ENCODE peak calls at places on chromosomes 16 and 17, in nine cellular contexts. One of them, this sample, is unnamed.
A peak's percentile ranks its signal among the peaks of the same experiment; 100 is the strongest.

GRCh38 chr17:18224428-18225120 is 861 bp upstream of the LLGL1 start:
- DNase-seq in tibial nerve: no peak
- DNase-seq in small intestine: no peak
- DNase-seq in IMR-90: peak; percentile 29
- DNase-seq in H9: peak; percentile 98
- DNase-seq in lung: no peak
- DNase-seq in iPS DF 6.9: peak; percentile 91
- DNase-seq in endodermal cell: peak; percentile 98
- DNase-seq in mesenchymal stem cell: peak; percentile 50
- DNase-seq in this sample: peak; percentile 48

GRCh38 chr17:17728550-17729251 is 47.4 kb downstream of the RAI1 start:
- DNase-seq in endodermal cell: no peak
- DNase-seq in small intestine: peak; percentile 68
- DNase-seq in mesenchymal stem cell: no peak
- DNase-seq in iPS DF 6.9: no peak
- DNase-seq in lung: no peak
- DNase-seq in tibial nerve: no peak
- DNase-seq in IMR-90: no peak
- DNase-seq in H9: no peak
- DNase-seq in this sample: no peak

GRCh38 chr17:42289863-42290165 is 1.5 kb downstream of the STAT5A start:
- DNase-seq in endodermal cell: no peak
- DNase-seq in H9: no peak
- DNase-seq in IMR-90: no peak
- DNase-seq in iPS DF 6.9: no peak
- DNase-seq in tibial nerve: no peak
- DNase-seq in lung: no peak
- DNase-seq in mesenchymal stem cell: no peak
- DNase-seq in small intestine: no peak
- DNase-seq in this sample: no peak

GRCh38 chr17:41635121-41636097 is 11.0 kb upstream of the KRT17 start:
- DNase-seq in H9: no peak
- DNase-seq in tibial nerve: peak; percentile 38
- DNase-seq in mesenchymal stem cell: no peak
- DNase-seq in IMR-90: no peak
- DNase-seq in small intestine: peak; percentile 78
- DNase-seq in iPS DF 6.9: no peak
- DNase-seq in lung: no peak
- DNase-seq in endodermal cell: peak; percentile 78
- DNase-seq in this sample: peak; percentile 48

GRCh38 chr17:44222112-44222869 is 2.8 kb upstream of the UBTF start:
- DNase-seq in tibial nerve: peak; percentile 79
- DNase-seq in iPS DF 6.9: no peak
- DNase-seq in mesenchymal stem cell: peak; percentile 88
- DNase-seq in lung: peak; percentile 78
- DNase-seq in H9: peak; percentile 88
- DNase-seq in endodermal cell: peak; percentile 93
- DNase-seq in small intestine: peak; percentile 66
- DNase-seq in IMR-90: peak; percentile 66
- DNase-seq in this sample: peak; percentile 81

GRCh38 chr17:53740312-53740711 is 82.4 kb upstream of the KIF2B start:
- DNase-seq in tibial nerve: no peak
- DNase-seq in IMR-90: no peak
- DNase-seq in lung: no peak
- DNase-seq in endodermal cell: no peak
- DNase-seq in small intestine: no peak
- DNase-seq in iPS DF 6.9: no peak
- DNase-seq in mesenchymal stem cell: no peak
- DNase-seq in H9: no peak
- DNase-seq in this sample: no peak

GRCh38 chr17:14198575-14198974 is 38.1 kb downstream of the CDRT15 start:
- DNase-seq in endodermal cell: no peak
- DNase-seq in H9: no peak
- DNase-seq in mesenchymal stem cell: no peak
- DNase-seq in lung: no peak
- DNase-seq in tibial nerve: no peak
- DNase-seq in iPS DF 6.9: no peak
- DNase-seq in small intestine: no peak
- DNase-seq in IMR-90: no peak
- DNase-seq in this sample: no peak

GRCh38 chr16:20938426-20938825 is 37.9 kb downstream of the LYRM1 start:
- DNase-seq in lung: no peak
- DNase-seq in H9: no peak
- DNase-seq in mesenchymal stem cell: no peak
- DNase-seq in IMR-90: peak; percentile 56
- DNase-seq in endodermal cell: no peak
- DNase-seq in tibial nerve: no peak
- DNase-seq in small intestine: no peak
- DNase-seq in iPS DF 6.9: no peak
- DNase-seq in this sample: no peak

GRCh38 chr16:54193656-54194007 is 93.0 kb downstream of the IRX3 start:
- DNase-seq in tibial nerve: peak; percentile 65
- DNase-seq in endodermal cell: peak; percentile 95
- DNase-seq in lung: peak; percentile 83
- DNase-seq in small intestine: peak; percentile 38
- DNase-seq in iPS DF 6.9: peak; percentile 70
- DNase-seq in IMR-90: peak; percentile 25
- DNase-seq in H9: peak; percentile 91
- DNase-seq in mesenchymal stem cell: peak; percentile 57
- DNase-seq in this sample: peak; percentile 82

GRCh38 chr16:13108126-13108525 is 206.7 kb downstream of the SHISA9 start:
- DNase-seq in iPS DF 6.9: no peak
- DNase-seq in H9: no peak
- DNase-seq in mesenchymal stem cell: no peak
- DNase-seq in tibial nerve: no peak
- DNase-seq in endodermal cell: no peak
- DNase-seq in small intestine: no peak
- DNase-seq in lung: no peak
- DNase-seq in IMR-90: no peak
- DNase-seq in this sample: no peak

GRCh38 chr16:75733305-75734141 is 7.2 kb upstream of the CPHXL start:
- DNase-seq in IMR-90: peak; percentile 85
- DNase-seq in small intestine: peak; percentile 43
- DNase-seq in mesenchymal stem cell: peak; percentile 74
- DNase-seq in lung: no peak
- DNase-seq in tibial nerve: peak; percentile 21
- DNase-seq in iPS DF 6.9: no peak
- DNase-seq in H9: no peak
- DNase-seq in endodermal cell: no peak
- DNase-seq in this sample: no peak

DNA sequence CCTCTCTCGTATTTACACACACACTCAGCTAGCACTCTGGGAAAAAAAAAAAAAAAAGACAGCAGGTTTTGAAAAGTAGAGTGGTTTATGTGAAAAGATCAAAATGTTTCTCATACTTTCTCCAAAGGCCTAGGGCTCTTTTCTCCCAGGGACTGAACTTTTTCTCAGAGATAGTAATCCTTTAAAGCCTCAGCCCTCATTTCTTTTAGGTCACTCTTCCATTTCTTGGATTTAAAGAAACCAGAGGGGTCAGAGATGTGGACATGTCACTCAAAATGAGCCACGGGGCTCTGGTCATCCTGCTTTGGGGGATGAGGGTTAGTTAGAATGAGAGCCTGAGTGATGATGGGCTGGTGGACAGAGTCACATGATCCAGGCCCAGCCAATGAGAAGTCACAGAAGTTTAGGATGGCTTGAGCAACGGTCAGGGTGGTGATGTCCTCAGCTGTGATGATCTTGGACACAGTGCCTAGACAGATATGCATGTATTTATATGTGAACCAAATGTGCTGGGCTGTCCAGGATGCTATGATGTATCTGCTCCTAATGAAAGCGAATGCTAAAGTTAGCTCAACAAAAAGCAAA is 33.7 kb upstream of the AXIN2 start:
- DNase-seq in tibial nerve: no peak
- DNase-seq in lung: no peak
- DNase-seq in H9: no peak
- DNase-seq in iPS DF 6.9: no peak
- DNase-seq in endodermal cell: peak; percentile 69
- DNase-seq in IMR-90: no peak
- DNase-seq in mesenchymal stem cell: no peak
- DNase-seq in small intestine: no peak
- DNase-seq in this sample: no peak
- H3K27ac ChIP-seq in tibial nerve: no peak overlapping the region
- H3K27ac ChIP-seq in lung: no peak overlapping the region
- H3K27ac ChIP-seq in H9: no peak overlapping the region
- H3K27ac ChIP-seq in iPS DF 6.9: no peak overlapping the region
- H3K27ac ChIP-seq in endodermal cell: no peak overlapping the region
- H3K27ac ChIP-seq in IMR-90: no peak overlapping the region
- H3K27ac ChIP-seq in mesenchymal stem cell: no peak overlapping the region
- H3K27ac ChIP-seq in small intestine: no peak overlapping the region
- H3K27ac ChIP-seq in this sample: no peak overlapping the region

DNA sequence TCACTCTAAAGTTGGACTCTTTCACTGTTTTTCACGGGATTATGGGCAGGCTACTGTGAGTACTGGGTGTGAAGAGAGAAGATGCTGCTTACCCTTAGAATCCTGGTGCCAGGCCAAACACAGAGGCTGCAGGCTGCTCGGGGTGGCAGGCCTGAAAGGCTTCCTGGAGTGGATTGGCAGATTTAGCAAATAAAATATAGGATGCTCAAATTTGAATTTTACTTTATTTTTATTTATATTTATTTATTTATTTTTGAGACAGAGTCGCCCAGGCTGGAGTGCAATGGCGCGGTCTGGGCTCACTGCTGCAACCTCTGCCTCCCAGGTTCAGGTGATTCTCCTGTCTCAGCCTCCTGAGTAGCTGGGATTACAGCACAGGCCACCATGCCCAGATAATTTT is 14.9 kb upstream of the STAC2 start:
- DNase-seq in IMR-90: no peak
- DNase-seq in H9: no peak
- DNase-seq in endodermal cell: no peak
- DNase-seq in tibial nerve: no peak
- DNase-seq in lung: no peak
- DNase-seq in mesenchymal stem cell: no peak
- DNase-seq in iPS DF 6.9: no peak
- DNase-seq in small intestine: no peak
- DNase-seq in this sample: no peak
- H3K4me1 ChIP-seq in IMR-90: no peaks in the 10 kb centered on the region
- H3K4me1 ChIP-seq in H9: no peaks in the 10 kb centered on the region
- H3K4me1 ChIP-seq in endodermal cell: no peaks in the 10 kb centered on the region
- H3K4me1 ChIP-seq in tibial nerve: no peaks in the 10 kb centered on the region
- H3K4me1 ChIP-seq in lung: no peaks in the 10 kb centered on the region
- H3K4me1 ChIP-seq in mesenchymal stem cell: peaks cover 25% of the 10 kb centered on the region
- H3K4me1 ChIP-seq in iPS DF 6.9: peaks cover 2% of the 10 kb centered on the region
- H3K4me1 ChIP-seq in small intestine: no peaks in the 10 kb centered on the region
- H3K4me1 ChIP-seq in this sample: peaks cover 5% of the 10 kb centered on the region

GRCh38 chr17:82753201-82753464 is 1.3 kb downstream of the TBCD start:
- DNase-seq in H9: no peak
- DNase-seq in iPS DF 6.9: no peak
- DNase-seq in tibial nerve: no peak
- DNase-seq in lung: no peak
- DNase-seq in endodermal cell: peak; percentile 66
- DNase-seq in IMR-90: no peak
- DNase-seq in small intestine: no peak
- DNase-seq in mesenchymal stem cell: no peak
- DNase-seq in this sample: no peak

GRCh38 chr17:82753516-82753915 is 1.7 kb downstream of the TBCD start:
- DNase-seq in H9: no peak
- DNase-seq in IMR-90: no peak
- DNase-seq in iPS DF 6.9: no peak
- DNase-seq in small intestine: no peak
- DNase-seq in tibial nerve: no peak
- DNase-seq in endodermal cell: no peak
- DNase-seq in mesenchymal stem cell: no peak
- DNase-seq in lung: no peak
- DNase-seq in this sample: no peak

GRCh38 chr17:82752371-82753200 is 721 bp downstream of the TBCD start:
- DNase-seq in IMR-90: no peak
- DNase-seq in small intestine: peak; percentile 29
- DNase-seq in iPS DF 6.9: no peak
- DNase-seq in tibial nerve: no peak
- DNase-seq in lung: peak; percentile 39
- DNase-seq in mesenchymal stem cell: peak; percentile 65
- DNase-seq in H9: no peak
- DNase-seq in endodermal cell: peak; percentile 71
- DNase-seq in this sample: peak; percentile 38

GRCh38 chr17:82756166-82756565 is 4.3 kb downstream of the TBCD start:
- DNase-seq in lung: no peak
- DNase-seq in mesenchymal stem cell: no peak
- DNase-seq in tibial nerve: no peak
- DNase-seq in endodermal cell: no peak
- DNase-seq in iPS DF 6.9: no peak
- DNase-seq in H9: no peak
- DNase-seq in IMR-90: no peak
- DNase-seq in small intestine: no peak
- DNase-seq in this sample: no peak

GRCh38 chr17:82754297-82755208 is 2.7 kb downstream of the TBCD start:
- DNase-seq in iPS DF 6.9: no peak
- DNase-seq in small intestine: peak; percentile 43
- DNase-seq in tibial nerve: no peak
- DNase-seq in endodermal cell: peak; percentile 86
- DNase-seq in lung: no peak
- DNase-seq in H9: peak; percentile 90
- DNase-seq in IMR-90: no peak
- DNase-seq in mesenchymal stem cell: no peak
- DNase-seq in this sample: no peak
- H3K27ac ChIP-seq in iPS DF 6.9: no peak overlapping the region
- H3K27ac ChIP-seq in small intestine: no peak overlapping the region
- H3K27ac ChIP-seq in tibial nerve: no peak overlapping the region
- H3K27ac ChIP-seq in endodermal cell: peak overlapping the region; percentile 44
- H3K27ac ChIP-seq in lung: no peak overlapping the region
- H3K27ac ChIP-seq in H9: peak overlapping the region; percentile 72
- H3K27ac ChIP-seq in IMR-90: no peak overlapping the region
- H3K27ac ChIP-seq in mesenchymal stem cell: no peak overlapping the region
- H3K27ac ChIP-seq in this sample: no peak overlapping the region

DNA sequence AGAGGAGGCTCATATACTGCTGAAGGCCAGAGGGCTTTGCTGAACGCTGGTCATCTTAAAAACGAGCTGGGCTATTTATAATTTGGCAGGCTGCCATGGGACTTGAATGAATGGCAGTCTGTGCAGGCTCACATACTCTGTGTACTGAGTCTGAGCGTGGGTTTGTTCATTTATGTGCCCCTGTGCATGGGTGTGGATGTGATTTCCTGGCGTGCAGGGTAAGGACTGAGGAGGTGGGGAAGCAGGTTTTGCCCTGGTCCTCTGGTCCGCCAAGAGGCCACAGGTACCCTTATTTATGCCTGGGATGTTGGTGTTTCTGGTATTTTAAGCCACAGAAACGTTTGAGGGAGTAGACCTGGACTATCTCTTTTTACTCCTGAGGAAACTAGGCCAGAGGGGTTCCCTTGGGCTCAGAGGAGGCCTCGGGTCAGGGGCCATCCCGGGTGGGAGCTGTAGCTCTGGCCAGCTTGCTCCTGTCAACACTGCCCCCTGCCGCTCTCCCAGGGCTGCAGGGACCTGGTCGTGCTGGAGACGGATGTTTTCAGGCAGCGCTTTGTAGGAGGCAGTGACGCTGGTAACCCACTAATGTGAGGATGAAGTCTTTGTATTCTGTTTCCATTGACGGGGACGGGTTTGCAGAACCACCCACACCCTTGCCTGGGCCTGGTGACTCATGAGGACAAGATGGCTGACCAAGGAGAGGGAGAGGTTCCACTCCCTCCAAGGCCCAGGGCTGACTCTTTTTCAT is 184.4 kb downstream of the MSI2 start:
- DNase-seq in iPS DF 6.9: no peak
- DNase-seq in endodermal cell: peak; percentile 95
- DNase-seq in mesenchymal stem cell: peak; percentile 92
- DNase-seq in tibial nerve: peak; percentile 63
- DNase-seq in small intestine: peak; percentile 29
- DNase-seq in IMR-90: peak; percentile 88
- DNase-seq in H9: peak; percentile 87
- DNase-seq in lung: peak; percentile 31
- DNase-seq in this sample: peak; percentile 72
- H3K4me1 ChIP-seq in iPS DF 6.9: peaks cover 7% of the 10 kb centered on the region
- H3K4me1 ChIP-seq in endodermal cell: peaks cover 9% of the 10 kb centered on the region
- H3K4me1 ChIP-seq in mesenchymal stem cell: peaks cover 35% of the 10 kb centered on the region
- H3K4me1 ChIP-seq in tibial nerve: peaks cover 29% of the 10 kb centered on the region
- H3K4me1 ChIP-seq in small intestine: peaks cover 2% of the 10 kb centered on the region
- H3K4me1 ChIP-seq in IMR-90: peaks cover 40% of the 10 kb centered on the region
- H3K4me1 ChIP-seq in H9: peaks cover 8% of the 10 kb centered on the region
- H3K4me1 ChIP-seq in lung: peaks cover 13% of the 10 kb centered on the region
- H3K4me1 ChIP-seq in this sample: peaks cover 61% of the 10 kb centered on the region

This sample was measured in heart right ventricle.